ENCODE peak calls at places on chromosomes 11 and 22, in ten cellular contexts. K is effector memory CD4-positive, alpha-beta T cell; U is LoVo; T is GM03348; B is Calu3; Q is kidney; N is T-helper 1 cell; M is stimulated activated CD4-positive, alpha-beta T cell treated with anti-CD3 and anti-CD28 coated beads, Interleukin-2, amount 100 ng/mL, for 24 hours; P is endothelial cell; L is NCI-H2081. S is an unnamed sample.
A peak's percentile ranks its signal among the peaks of the same experiment; 100 is the strongest.

GRCh38 chr11:26188559-26188958 is 143.4 kb upstream of the ANO3 start:
- DNase-seq in K (no peak), U (no peak), T (peak; percentile 42), B (no peak), Q (no peak), N (no peak), M (no peak), P (no peak), L (no peak), S (no peak)

GRCh38 chr11:15204766-15205165 is 90.0 kb downstream of the INSC start:
- DNase-seq in K (no peak), U (no peak), T (no peak), B (no peak), Q (no peak), N (no peak), M (no peak), P (no peak), L (no peak), S (no peak)

GRCh38 chr22:19062909-19063308 is 59.3 kb downstream of the DGCR2 start:
- DNase-seq in K (no peak), U (no peak), T (no peak), B (no peak), Q (peak; percentile 42), N (no peak), M (no peak), P (no peak), L (no peak), S (no peak)

GRCh38 chr22:25346859-25347751 is 127.7 kb downstream of the CRYBB2 start:
- DNase-seq in K (no peak), U (no peak), T (peak; percentile 8), B (no peak), Q (no peak), N (no peak), M (no peak), P (no peak), L (no peak), S (no peak)

GRCh38 chr11:6241316-6241715 is 2.4 kb downstream of the CNGA4 start:
- DNase-seq in K (no peak), U (no peak), T (no peak), B (no peak), Q (no peak), N (no peak), M (no peak), P (no peak), L (no peak), S (no peak)

GRCh38 chr11:72331761-72332160 is 87.8 kb upstream of the PHOX2A start:
- DNase-seq in K (no peak), U (no peak), T (no peak), B (no peak), Q (no peak), N (no peak), M (no peak), P (no peak), L (no peak), S (no peak)

GRCh38 chr11:96309001-96309642 is 33.9 kb downstream of the MAML2 start:
- DNase-seq in K (no peak), U (no peak), T (peak; percentile 53), B (no peak), Q (no peak), N (no peak), M (no peak), P (no peak), L (no peak), S (no peak)

GRCh38 chr11:972812-973211 is 47.1 kb downstream of the AP2A2 start:
- DNase-seq in K (no peak), U (no peak), T (no peak), B (no peak), Q (no peak), N (no peak), M (no peak), P (no peak), L (no peak), S (no peak)

GRCh38 chr22:30416403-30416802 is 9.2 kb upstream of the MTFP1 start:
- DNase-seq in K (no peak), U (no peak), T (no peak), B (peak; percentile 22), Q (no peak), N (no peak), M (no peak), P (no peak), L (no peak), S (no peak)

GRCh38 chr11:71449596-71449995 is 1.4 kb upstream of the DHCR7 start:
- DNase-seq in K (no peak), U (no peak), T (no peak), B (no peak), Q (peak; percentile 33), N (no peak), M (no peak), P (no peak), L (peak; percentile 7), S (no peak)

GRCh38 chr11:120248551-120249278 is 8.8 kb downstream of the POU2F3 start:
- DNase-seq in K (no peak), U (peak; percentile 76), T (peak; percentile 45), B (no peak), Q (no peak), N (no peak), M (no peak), P (no peak), L (no peak), S (no peak)

GRCh38 chr11:116869610-116870009 is 32.2 kb upstream of the APOA1 start:
- DNase-seq in K (no peak), U (no peak), T (no peak), B (no peak), Q (no peak), N (no peak), M (no peak), P (no peak), L (no peak), S (no peak)

GRCh38 chr22:17056058-17056457 is 28.7 kb upstream of the IL17RA start:
- DNase-seq in K (no peak), U (no peak), T (no peak), B (no peak), Q (no peak), N (no peak), M (no peak), P (no peak), L (no peak), S (no peak)

GRCh38 chr11:65856689-65857499 is 1.1 kb downstream of the CFL1 start:
- DNase-seq in K (peak; percentile 73), U (peak; percentile 70), T (peak; percentile 87), B (peak; percentile 82), Q (peak; percentile 95), N (peak; percentile 80), M (peak; percentile 86), P (peak; percentile 72), L (peak; percentile 57), S (peak; percentile 82)

GRCh38 chr11:10856689-10857603 is 907 bp downstream of the ZBED5 start:
- DNase-seq in K (peak; percentile 7), U (peak; percentile 41), T (peak; percentile 46), B (peak; percentile 42), Q (no peak), N (no peak), M (peak; percentile 34), P (peak; percentile 50), L (peak; percentile 59), S (no peak)

GRCh38 chr11:67098799-67099198 is 20.3 kb upstream of the KDM2A start:
- DNase-seq in K (no peak), U (no peak), T (no peak), B (no peak), Q (no peak), N (no peak), M (no peak), P (no peak), L (no peak), S (no peak)

GRCh38 chr11:35043933-35044332 is 95.0 kb upstream of the CD44 start:
- DNase-seq in K (no peak), U (no peak), T (no peak), B (no peak), Q (no peak), N (no peak), M (no peak), P (no peak), L (no peak), S (no peak)

GRCh38 chr11:70483077-70483861 is 84.9 kb downstream of the CTTN start:
- DNase-seq in K (no peak), U (peak; percentile 23), T (no peak), B (peak; percentile 68), Q (peak; percentile 78), N (no peak), M (no peak), P (peak; percentile 54), L (peak; percentile 4), S (no peak)

GRCh38 chr11:129375731-129376657 is at the start of gene BARX2:
- DNase-seq in K (no peak), U (peak; percentile 71), T (peak; percentile 75), B (no peak), Q (peak; percentile 80), N (no peak), M (peak; percentile 45), P (peak; percentile 75), L (peak; percentile 74), S (no peak)

GRCh38 chr22:41280065-41280464 is 5.9 kb downstream of the RANGAP1 start:
- DNase-seq in K (no peak), U (no peak), T (no peak), B (no peak), Q (no peak), N (no peak), M (no peak), P (no peak), L (no peak), S (no peak)

GRCh38 chr22:35043251-35043931 is 22.6 kb upstream of the ISX start:
- DNase-seq in K (no peak), U (no peak), T (no peak), B (no peak), Q (no peak), N (no peak), M (no peak), P (peak; percentile 34), L (no peak), S (no peak)

GRCh38 chr22:27997538-27997937 is 78.5 kb upstream of the PITPNB start:
- DNase-seq in K (no peak), U (no peak), T (no peak), B (no peak), Q (peak; percentile 30), N (no peak), M (no peak), P (no peak), L (no peak), S (no peak)

S was measured in ovary.